ENCODE peak calls at places on chromosomes 7 and 10, in four cellular contexts. N is CD4-positive, CD25-positive, alpha-beta regulatory T cell; H is activated CD4-positive, alpha-beta T cell treated with anti-CD3 and anti-CD28 coated beads for 36 hours; F is stimulated activated naive B cell treated with anti-CD40 and anti-IgM and Interleukin-4, amounts not matched to agents 10 μg/mL and 1 μg/mL and 100 μg/mL, for 72 hours. V is an unnamed sample.

GRCh38 chr7:75944507-75944906 is 29.6 kb downstream of the POR start:
- ATAC-seq in N (no peak), H (peak; percentile 59), F (no peak), V (no peak)

GRCh38 chr7:143884978-143885559 is 16.9 kb downstream of the TCAF1 start:
- ATAC-seq in N (no peak), H (peak; percentile 65), F (peak; percentile 23), V (no peak)

GRCh38 chr10:71616817-71617654 is 102.5 kb downstream of the C10orf105 start:
- ATAC-seq in N (no peak), H (no peak), F (no peak), V (no peak)

GRCh38 chr7:121267612-121268011 is 61.2 kb upstream of the WNT16 start:
- ATAC-seq in N (no peak), H (no peak), F (no peak), V (no peak)

GRCh38 chr7:98866341-98866740 is 3.5 kb downstream of the TMEM130 start:
- ATAC-seq in N (no peak), H (no peak), F (no peak), V (no peak)

GRCh38 chr7:97064972-97065587 is 40.4 kb upstream of the DLX5 start:
- ATAC-seq in N (no peak), H (no peak), F (peak; percentile 94), V (peak; percentile 74)

GRCh38 chr10:131198843-131199242 is 112.7 kb downstream of the TCERG1L start:
- ATAC-seq in N (no peak), H (no peak), F (no peak), V (peak; percentile 21)

GRCh38 chr10:125060486-125060850 is 99.9 kb downstream of the CTBP2 start:
- ATAC-seq in N (no peak), H (no peak), F (no peak), V (no peak)

GRCh38 chr10:60722623-60723022 is 55.7 kb upstream of the CDK1 start:
- ATAC-seq in N (no peak), H (peak; percentile 64), F (no peak), V (no peak)

GRCh38 chr10:102994551-102995295 is 76.6 kb downstream of the CNNM2 start:
- ATAC-seq in N (no peak), H (peak; percentile 66), F (peak; percentile 20), V (no peak)

GRCh38 chr7:116674508-116675173 is 2.6 kb downstream of the MET start:
- ATAC-seq in N (no peak), H (no peak), F (no peak), V (no peak)

GRCh38 chr10:104614245-104614831 is 26.8 kb upstream of the SORCS3 start:
- ATAC-seq in N (no peak), H (peak; percentile 66), F (no peak), V (no peak)

GRCh38 chr7:142158741-142159496 is 47.4 kb downstream of the MGAM2 start:
- ATAC-seq in N (no peak), H (no peak), F (no peak), V (no peak)

GRCh38 chr7:158824028-158824427 is 5.3 kb downstream of the ESYT2 start:
- ATAC-seq in N (peak; percentile 85), H (peak; percentile 63), F (peak; percentile 65), V (peak; percentile 49)

GRCh38 chr7:540997-541396 is 21.4 kb upstream of the PDGFA start:
- ATAC-seq in N (no peak), H (no peak), F (no peak), V (no peak)

GRCh38 chr10:106436123-106436740 is 728.3 kb downstream of the SORCS1 start:
- ATAC-seq in N (no peak), H (no peak), F (no peak), V (no peak)

GRCh38 chr10:44022203-44022602 is 362.7 kb downstream of the CXCL12 start:
- ATAC-seq in N (no peak), H (no peak), F (no peak), V (no peak)

GRCh38 chr10:75197066-75197465 is 13.5 kb upstream of the VDAC2 start:
- ATAC-seq in N (no peak), H (no peak), F (no peak), V (no peak)

GRCh38 chr7:89681448-89681847 is 472.8 kb upstream of the STEAP1 start:
- ATAC-seq in N (no peak), H (no peak), F (no peak), V (no peak)

GRCh38 chr10:72753760-72754231 is 61.9 kb downstream of the MCU start:
- ATAC-seq in N (no peak), H (no peak), F (peak; percentile 45), V (no peak)

GRCh38 chr10:62710182-62710581 is 94.3 kb upstream of the ADO start:
- ATAC-seq in N (no peak), H (no peak), F (peak; percentile 75), V (no peak)

V was measured in stimulated activated memory B cell treated with anti-CD40 and anti-IgM and Interleukin-4, amounts not matched to agents 10 μg/mL and 1 μg/mL and 100 μg/mL, for 72 hours.